ENCODE peak calls at places on chromosomes 13 and 19, in four cellular contexts. W, O, Y and Z are unnamed samples.

GRCh38 chr19:3981373-3981735 is 3.9 kb downstream of the EEF2 start:
- DNase-seq in W (no peak), O (no peak), Y (no peak), Z (no peak)

GRCh38 chr13:23899555-23899954 is 2.3 kb upstream of the C1QTNF9B start:
- DNase-seq in W (no peak), O (no peak), Y (no peak), Z (peak; percentile 36)

GRCh38 chr13:22027561-22027960 is 356.7 kb downstream of the FGF9 start:
- DNase-seq in W (no peak), O (no peak), Y (no peak), Z (no peak)

GRCh38 chr13:39602614-39603366 is at the start of gene LHFPL6:
- DNase-seq in W (peak; percentile 79), O (peak; percentile 7), Y (no peak), Z (peak; percentile 3)

GRCh38 chr19:40246292-40247073 is 20.0 kb upstream of the CCNP start:
- DNase-seq in W (no peak), O (no peak), Y (no peak), Z (no peak)

GRCh38 chr13:76043882-76044281 is 407.8 kb downstream of the LMO7 start:
- DNase-seq in W (no peak), O (no peak), Y (no peak), Z (no peak)

GRCh38 chr13:42876810-42877550 is 95.6 kb downstream of the FAM216B start:
- DNase-seq in W (no peak), O (no peak), Y (no peak), Z (no peak)

GRCh38 chr19:1847684-1848398 is 442 bp downstream of the REXO1 start:
- DNase-seq in W (no peak), O (peak; percentile 59), Y (no peak), Z (peak; percentile 75)

GRCh38 chr19:3494051-3494450 is 6.4 kb downstream of the DOHH start:
- DNase-seq in W (peak; percentile 88), O (peak; percentile 87), Y (no peak), Z (no peak)

GRCh38 chr19:3690551-3691371 is 9.5 kb downstream of the PIP5K1C start:
- DNase-seq in W (no peak), O (no peak), Y (no peak), Z (no peak)

GRCh38 chr19:49858591-49858985 is 7.6 kb downstream of the PTOV1 start:
- DNase-seq in W (no peak), O (no peak), Y (no peak), Z (no peak)

GRCh38 chr13:24052547-24052981 is 108.0 kb upstream of the SPATA13 start:
- DNase-seq in W (no peak), O (peak; percentile 27), Y (no peak), Z (no peak)

GRCh38 chr13:29924951-29925350 is 74.5 kb upstream of the UBL3 start:
- DNase-seq in W (no peak), O (no peak), Y (no peak), Z (no peak)

GRCh38 chr19:17391371-17392151 is 2.4 kb downstream of the CCDC194 start:
- DNase-seq in W (peak; percentile 28), O (peak; percentile 44), Y (no peak), Z (no peak)

GRCh38 chr13:96373597-96373996 is 283.7 kb downstream of the HS6ST3 start:
- DNase-seq in W (no peak), O (no peak), Y (no peak), Z (no peak)

GRCh38 chr13:64529874-64530485 is 2700.2 kb downstream of the PCDH9 start:
- DNase-seq in W (peak; percentile 36), O (peak; percentile 13), Y (no peak), Z (peak; percentile 9)

GRCh38 chr13:61111529-61111928 is 304.1 kb downstream of the PCDH20 start:
- DNase-seq in W (no peak), O (no peak), Y (no peak), Z (no peak)

GRCh38 chr13:61110804-61111203 is 304.8 kb downstream of the PCDH20 start:
- DNase-seq in W (no peak), O (no peak), Y (no peak), Z (no peak)

GRCh38 chr13:61109741-61110140 is 305.9 kb downstream of the PCDH20 start:
- DNase-seq in W (no peak), O (no peak), Y (no peak), Z (no peak)

GRCh38 chr13:61107989-61108388 is 307.7 kb downstream of the PCDH20 start:
- DNase-seq in W (no peak), O (no peak), Y (no peak), Z (no peak)

GRCh38 chr13:61113140-61113658 is 302.4 kb downstream of the PCDH20 start:
- DNase-seq in W (no peak), O (no peak), Y (no peak), Z (no peak)
- TF ChIP-seq NR2C2 in W (no peak), O (no peak), Y (no peak), Z (no peak)

GRCh38 chr19:34277244-34277643 is 22.9 kb downstream of the GARRE1 start:
- DNase-seq in W (no peak), O (no peak), Y (no peak), Z (no peak)

GRCh38 chr19:34274827-34275625 is 20.7 kb downstream of the GARRE1 start:
- DNase-seq in W (no peak), O (no peak), Y (no peak), Z (peak; percentile 85)

GRCh38 chr19:34276614-34277013 is 22.3 kb downstream of the GARRE1 start:
- DNase-seq in W (no peak), O (no peak), Y (no peak), Z (no peak)

GRCh38 chr19:34275705-34276104 is 21.4 kb downstream of the GARRE1 start:
- DNase-seq in W (no peak), O (no peak), Y (no peak), Z (no peak)

DNA sequence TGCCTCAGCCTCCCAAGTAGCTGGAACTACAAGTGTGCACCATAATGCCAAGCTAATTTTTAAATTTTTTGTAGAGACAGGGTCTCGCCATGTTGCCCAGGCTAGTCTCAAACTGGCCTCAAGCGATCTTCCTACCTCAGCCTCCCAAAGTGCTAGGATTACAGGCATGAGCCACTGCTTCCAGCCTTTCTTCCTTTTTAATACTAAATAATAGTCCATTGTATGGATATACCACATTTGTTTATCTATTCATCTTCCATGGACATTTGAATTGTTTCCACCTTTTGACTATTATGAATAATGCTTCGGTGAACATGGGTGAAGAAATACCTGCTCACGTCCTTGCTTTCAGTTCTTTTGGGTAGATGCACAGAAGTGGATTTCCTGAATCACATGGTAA is 24.4 kb downstream of the GARRE1 start:
- DNase-seq in W (no peak), O (no peak), Y (no peak), Z (no peak)
- TF ChIP-seq NR2C2 in W (no peak), O (no peak), Y (no peak), Z (no peak)

DNA sequence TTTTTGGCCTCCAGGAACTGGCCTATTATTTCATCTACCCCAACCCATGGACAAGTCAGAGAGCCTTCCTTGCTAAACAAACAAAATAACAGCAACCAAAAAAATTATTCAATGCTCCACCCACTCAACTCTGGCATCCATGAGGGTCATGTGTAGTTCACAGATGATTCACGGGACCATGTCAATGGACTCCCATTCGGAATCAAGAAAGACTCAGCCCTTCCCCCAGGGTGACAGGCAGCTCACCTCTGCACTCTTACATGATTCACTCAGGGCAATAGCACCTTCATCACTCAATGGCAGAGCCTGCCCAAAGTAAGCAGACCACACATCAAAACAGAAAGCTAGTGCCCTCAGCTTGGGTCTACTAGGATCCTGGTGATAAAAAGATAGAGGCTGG is 14.3 kb upstream of the SCEL start:
- DNase-seq in W (no peak), O (no peak), Y (no peak), Z (no peak)
- TF ChIP-seq NR2C2 in W (no peak), O (no peak), Y (no peak), Z (no peak)

DNA sequence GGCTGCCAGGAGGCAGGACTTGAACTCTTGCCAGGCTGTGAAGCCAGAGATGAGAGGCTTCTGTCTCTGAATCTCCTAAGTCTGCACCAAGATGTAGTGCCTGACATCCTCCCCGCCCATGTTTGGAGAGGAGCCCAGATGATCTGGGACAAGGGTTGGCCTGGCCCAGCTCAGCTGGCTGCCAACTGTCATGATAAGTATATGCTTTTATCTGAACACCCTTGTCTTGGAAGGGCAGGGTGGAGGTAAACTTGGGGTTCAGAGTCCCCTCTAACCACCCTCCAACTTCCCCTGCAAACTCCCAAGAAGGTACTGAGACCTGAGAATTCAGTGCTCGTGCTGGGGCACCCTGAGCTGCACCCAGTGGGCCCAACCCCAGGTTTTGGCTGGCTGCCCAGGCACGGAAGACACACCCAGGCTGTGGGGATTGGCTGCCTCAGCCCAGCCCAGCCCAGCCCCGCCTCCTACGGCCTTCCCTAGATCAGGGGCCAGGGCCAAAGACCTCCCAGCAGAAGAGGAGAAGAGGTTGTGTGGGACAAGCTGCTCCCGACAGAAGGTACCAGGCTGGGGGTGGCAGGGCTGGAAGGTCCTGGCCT is at the start of gene CYP4F12:
- DNase-seq in W (no peak), O (peak; percentile 40), Y (no peak), Z (peak; percentile 76)
- TF ChIP-seq NR2C2 in W (no peak), O (no peak), Y (no peak), Z (no peak)

GRCh38 chr19:34241513-34242337 is 12.6 kb upstream of the GARRE1 start:
- DNase-seq in W (peak; percentile 87), O (no peak), Y (no peak), Z (peak; percentile 53)

GRCh38 chr19:34237939-34238338 is 16.4 kb upstream of the GARRE1 start:
- DNase-seq in W (no peak), O (no peak), Y (no peak), Z (no peak)

GRCh38 chr19:34235425-34235940 is 18.9 kb upstream of the GARRE1 start:
- DNase-seq in W (no peak), O (no peak), Y (no peak), Z (no peak)

GRCh38 chr19:34236035-34236793 is 18.1 kb upstream of the GARRE1 start:
- DNase-seq in W (no peak), O (no peak), Y (no peak), Z (no peak)

DNA sequence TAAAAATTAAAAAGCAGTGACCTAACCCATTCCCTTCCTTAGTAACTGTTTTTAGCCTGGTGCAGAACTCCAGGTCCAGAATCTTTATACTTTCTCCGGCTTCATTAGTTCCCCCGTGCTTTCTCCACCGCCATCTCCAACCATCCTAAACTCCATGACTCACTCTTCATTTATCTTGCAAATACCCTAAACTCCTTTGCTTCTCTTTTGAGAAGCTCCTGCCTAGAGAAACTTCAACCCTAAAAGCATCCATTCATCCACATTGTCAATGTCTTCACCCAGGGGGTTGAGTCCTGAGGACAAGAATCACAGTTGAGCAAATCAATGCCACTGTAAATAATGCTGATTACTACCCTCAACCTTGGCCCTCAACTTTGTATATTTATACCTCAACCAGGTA is 17.1 kb upstream of the GARRE1 start:
- DNase-seq in W (no peak), O (no peak), Y (no peak), Z (no peak)
- TF ChIP-seq NR2C2 in W (no peak), O (no peak), Y (no peak), Z (no peak)